ENCODE peak calls at places on chromosomes 5 and 9, in five cellular contexts. D is dorsolateral prefrontal cortex, I is GM23248, T is nucleus accumbens, J is glutamatergic neuron. L is an unnamed sample.

GRCh38 chr9:38700695-38701094 is 19.2 kb downstream of the FAM240B start:
- DNase-seq in D (no peak), I (no peak), T (no peak), J (no peak), L (no peak)

GRCh38 chr5:139838381-139839197 is 43.0 kb downstream of the PSD2 start:
- DNase-seq in D (peak; percentile 33), I (no peak), T (no peak), J (no peak), L (no peak)

GRCh38 chr9:96654450-96655197 is 493 bp downstream of the PRXL2C start:
- DNase-seq in D (peak; percentile 85), I (peak; percentile 96), T (peak; percentile 76), J (peak; percentile 69), L (peak; percentile 79)

GRCh38 chr9:107636596-107637405 is 147.2 kb upstream of the KLF4 start:
- DNase-seq in D (no peak), I (peak; percentile 58), T (no peak), J (no peak), L (no peak)

GRCh38 chr5:138391859-138392386 is 39.4 kb downstream of the KDM3B start:
- DNase-seq in D (peak; percentile 57), I (no peak), T (peak; percentile 60), J (no peak), L (no peak)

GRCh38 chr9:114504341-114505186 is 709 bp downstream of the WHRN start:
- DNase-seq in D (peak; percentile 62), I (peak; percentile 76), T (peak; percentile 28), J (peak; percentile 73), L (peak; percentile 11)

GRCh38 chr9:16352791-16353401 is 517.6 kb downstream of the BNC2 start:
- DNase-seq in D (no peak), I (peak; percentile 48), T (no peak), J (no peak), L (no peak)

GRCh38 chr5:146860213-146860891 is 18.2 kb downstream of the PPP2R2B start:
- DNase-seq in D (no peak), I (peak; percentile 13), T (no peak), J (no peak), L (peak; percentile 27)

GRCh38 chr5:135887881-135888614 is 7.6 kb downstream of the IL9 start:
- DNase-seq in D (no peak), I (peak; percentile 74), T (no peak), J (no peak), L (no peak)

GRCh38 chr9:131678499-131679111 is 61.3 kb downstream of the RAPGEF1 start:
- DNase-seq in D (peak; percentile 82), I (peak; percentile 98), T (peak; percentile 20), J (no peak), L (peak; percentile 72)

GRCh38 chr9:3367185-3367584 is 158.6 kb downstream of the RFX3 start:
- DNase-seq in D (no peak), I (no peak), T (no peak), J (no peak), L (no peak)